ENCODE peak calls at places on chromosomes 13 and 19, in seven cellular contexts. E is left ventricle myocardium inferior; G is left colon; W is cardiac fibroblast; I is small intestine; X is stimulated activated CD8-positive, alpha-beta memory T cell treated with anti-CD3 and anti-CD28 coated beads, Interleukin-2, amount 100 ng/mL, for 48 hours; V is aorta. U is an unnamed sample.

GRCh38 chr13:39777527-39778061 is 122.1 kb downstream of the COG6 start:
- DNase-seq in I (peak; percentile 17), X (no peak), V (no peak), W (peak; percentile 81), G (no peak), E (no peak), U (no peak)

GRCh38 chr19:262125-262524 is 29.1 kb downstream of the PLPP2 start:
- DNase-seq in W (no peak), G (no peak), I (no peak), E (no peak), X (no peak), V (no peak), U (no peak)

GRCh38 chr13:25213716-25214115 is 41.6 kb upstream of the AMER2 start:
- DNase-seq in G (no peak), W (no peak), V (no peak), X (no peak), E (no peak), I (no peak), U (no peak)

GRCh38 chr19:40241809-40242384 is 15.4 kb upstream of the CCNP start:
- DNase-seq in I (no peak), X (no peak), V (no peak), E (peak; percentile 74), W (peak; percentile 94), G (no peak), U (no peak)

GRCh38 chr13:42492372-42492920 is 81.5 kb upstream of the TNFSF11 start:
- DNase-seq in X (no peak), I (no peak), G (no peak), E (no peak), W (no peak), V (no peak), U (no peak)

GRCh38 chr19:9808855-9809646 is 9.8 kb downstream of the FBXL12 start:
- DNase-seq in G (no peak), E (no peak), W (no peak), X (no peak), V (no peak), I (no peak), U (no peak)

GRCh38 chr19:30673336-30673735 is 301.2 kb downstream of the ZNF536 start:
- DNase-seq in G (no peak), W (no peak), I (no peak), X (no peak), V (peak; percentile 19), E (no peak), U (no peak)

GRCh38 chr13:112776971-112777370 is 87.1 kb downstream of the ATP11A start:
- DNase-seq in E (no peak), I (no peak), V (no peak), X (no peak), G (no peak), W (no peak), U (no peak)

GRCh38 chr19:14061751-14062557 is at the start of gene PALM3:
- DNase-seq in X (no peak), E (no peak), G (no peak), I (peak; percentile 50), W (no peak), V (no peak), U (peak; percentile 35)

GRCh38 chr13:23621316-23621645 is 51.1 kb downstream of the TNFRSF19 start:
- DNase-seq in G (no peak), E (no peak), V (no peak), X (no peak), W (peak; percentile 57), I (no peak), U (no peak)

GRCh38 chr19:16259385-16260159 is 61.9 kb downstream of the AP1M1 start:
- DNase-seq in V (no peak), G (peak; percentile 39), W (no peak), E (no peak), X (no peak), I (no peak), U (peak; percentile 68)

GRCh38 chr19:31253816-31254551 is 95.3 kb downstream of the TSHZ3 start:
- DNase-seq in I (no peak), X (no peak), G (no peak), W (peak; percentile 33), E (no peak), V (no peak), U (no peak)

GRCh38 chr13:72180253-72180952 is 313.4 kb upstream of the DACH1 start:
- DNase-seq in I (no peak), V (no peak), G (no peak), E (no peak), W (no peak), X (no peak), U (no peak)

GRCh38 chr19:45160870-45161714 is at the start of gene NKPD1:
- DNase-seq in E (no peak), G (peak; percentile 58), W (no peak), V (no peak), I (peak; percentile 47), X (no peak), U (peak; percentile 71)

GRCh38 chr19:50537769-50538230 is 24.1 kb upstream of the ASPDH start:
- DNase-seq in W (peak; percentile 85), E (peak; percentile 79), V (peak; percentile 90), G (peak; percentile 56), I (peak; percentile 59), X (peak; percentile 61), U (peak; percentile 76)

U was measured in transverse colon.